ENCODE peak calls at places on chromosomes 5 and 9, in four cellular contexts. M, T, D and V are unnamed samples.

GRCh38 chr9:109440797-109441287 is 57.3 kb downstream of the PTPN3 start:
- DNase-seq in M (peak), T (peak), D (peak), V (peak)

GRCh38 chr9:69427286-69427685 is 102.3 kb downstream of the ENTREP1 start:
- DNase-seq in M (no peak), T (peak), D (no peak), V (no peak)

GRCh38 chr9:137305788-137306545 is 3.9 kb upstream of the NRARP start:
- DNase-seq in M (no peak), T (no peak), D (no peak), V (peak)

GRCh38 chr5:88942967-88943291 is 59.9 kb upstream of the MEF2C start:
- DNase-seq in M (no peak), T (no peak), D (no peak), V (no peak)

GRCh38 chr5:83552275-83552674 is 80.7 kb downstream of the VCAN start:
- DNase-seq in M (no peak), T (peak), D (no peak), V (no peak)

GRCh38 chr9:122580360-122580759 is 2.8 kb downstream of the OR1L8 start:
- DNase-seq in M (no peak), T (peak), D (no peak), V (no peak)

GRCh38 chr5:103249068-103249467 is 9.5 kb upstream of the MACIR start:
- DNase-seq in M (no peak), T (no peak), D (no peak), V (no peak)

GRCh38 chr9:105856020-105856419 is 161.7 kb downstream of the TMEM38B start:
- DNase-seq in M (no peak), T (no peak), D (no peak), V (no peak)

GRCh38 chr9:15135167-15135792 is 171.7 kb downstream of the TTC39B start:
- DNase-seq in M (peak), T (peak), D (peak), V (peak)

GRCh38 chr9:93955356-93956182 is 414 bp upstream of the BARX1 start:
- DNase-seq in M (peak), T (no peak), D (peak), V (peak)

GRCh38 chr9:99054581-99054980 is 50.3 kb upstream of the TGFBR1 start:
- DNase-seq in M (no peak), T (no peak), D (no peak), V (no peak)

GRCh38 chr9:80218336-80218735 is 646.6 kb downstream of the TLE4 start:
- DNase-seq in M (no peak), T (no peak), D (no peak), V (peak)

GRCh38 chr9:69204869-69205268 is 30.8 kb downstream of the TJP2 start:
- DNase-seq in M (peak), T (peak), D (no peak), V (no peak)

GRCh38 chr9:128689820-128690683 is 1.0 kb downstream of the SET start:
- DNase-seq in M (peak), T (peak), D (no peak), V (peak)

GRCh38 chr9:13110766-13111400 is 168.6 kb downstream of the MPDZ start:
- DNase-seq in M (no peak), T (no peak), D (no peak), V (no peak)

GRCh38 chr9:85716031-85716877 is 25.5 kb downstream of the AGTPBP1 start:
- DNase-seq in M (peak), T (no peak), D (no peak), V (no peak)

GRCh38 chr5:125478599-125478998 is 732.2 kb upstream of the ZNF608 start:
- DNase-seq in M (no peak), T (no peak), D (no peak), V (no peak)

GRCh38 chr5:95842955-95843544 is 20.5 kb upstream of the GLRX start:
- DNase-seq in M (peak), T (peak), D (no peak), V (peak)

GRCh38 chr9:79801459-79801858 is 229.7 kb downstream of the TLE4 start:
- DNase-seq in M (no peak), T (no peak), D (no peak), V (no peak)

GRCh38 chr5:132510076-132510475 is 19.5 kb upstream of the IRF1 start:
- DNase-seq in M (no peak), T (peak), D (no peak), V (no peak)

GRCh38 chr9:15403155-15403554 is 19.5 kb upstream of the SNAPC3 start:
- DNase-seq in M (peak), T (no peak), D (no peak), V (peak)

GRCh38 chr9:129554649-129555048 is 66.3 kb downstream of the C9orf50 start:
- DNase-seq in M (no peak), T (no peak), D (no peak), V (no peak)

GRCh38 chr9:122393284-122393983 is 22.6 kb downstream of the PTGS1 start:
- DNase-seq in M (no peak), T (no peak), D (no peak), V (no peak)

GRCh38 chr5:76521240-76521758 is 101.9 kb downstream of the F2RL2 start:
- DNase-seq in M (no peak), T (peak), D (no peak), V (no peak)

GRCh38 chr5:42547146-42547545 is 123.9 kb downstream of the GHR start:
- DNase-seq in M (no peak), T (peak), D (no peak), V (no peak)

GRCh38 chr9:134434896-134435506 is 108.7 kb downstream of the RXRA start:
- DNase-seq in M (no peak), T (peak), D (no peak), V (no peak)

GRCh38 chr9:38018964-38019602 is 49.9 kb downstream of the SHB start:
- DNase-seq in M (no peak), T (peak), D (no peak), V (no peak)

GRCh38 chr9:2255128-2255527 is 240.0 kb downstream of the SMARCA2 start:
- DNase-seq in M (peak), T (no peak), D (no peak), V (no peak)

GRCh38 chr9:125810161-125810560 is 63.0 kb downstream of the PBX3 start:
- DNase-seq in M (no peak), T (no peak), D (no peak), V (no peak)

GRCh38 chr5:123585871-123586270 is 73.9 kb downstream of the CSNK1G3 start:
- DNase-seq in M (no peak), T (no peak), D (no peak), V (no peak)

GRCh38 chr5:115343855-115344254 is 47.4 kb upstream of the CCDC112 start:
- DNase-seq in M (no peak), T (peak), D (no peak), V (no peak)

GRCh38 chr9:78778843-78779486 is 482.0 kb downstream of the PSAT1 start:
- DNase-seq in M (peak), T (no peak), D (no peak), V (no peak)

GRCh38 chr5:147547730-147548129 is 37.9 kb upstream of the DPYSL3 start:
- DNase-seq in M (no peak), T (peak), D (no peak), V (no peak)

GRCh38 chr9:123131258-123131657 is 97.8 kb downstream of the GPR21 start:
- DNase-seq in M (peak), T (peak), D (no peak), V (no peak)

GRCh38 chr9:21789541-21790037 is 12.8 kb upstream of the MTAP start:
- DNase-seq in M (peak), T (peak), D (no peak), V (peak)

GRCh38 chr5:172377856-172378255 is 76.5 kb downstream of the SH3PXD2B start:
- DNase-seq in M (no peak), T (no peak), D (no peak), V (no peak)

DNA sequence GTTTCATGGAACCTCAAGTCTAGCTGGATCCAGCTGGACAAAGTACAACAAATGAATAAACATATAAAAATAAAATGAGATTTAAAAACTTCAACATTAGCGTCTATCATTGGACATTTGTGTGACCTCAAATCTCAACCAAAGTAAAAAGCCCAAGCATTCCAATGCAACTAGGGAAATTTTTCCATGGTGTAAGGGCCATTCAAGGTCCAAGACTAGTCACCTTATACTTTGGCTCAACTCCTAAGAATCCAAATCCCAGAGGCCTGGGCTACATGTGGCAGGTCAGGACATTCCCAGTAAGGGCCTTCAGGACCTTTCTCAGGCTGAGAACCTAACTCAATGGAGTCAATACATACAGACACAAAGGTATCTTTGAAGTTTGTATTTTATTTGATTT is 137.4 kb upstream of the DMAC1 start:
- DNase-seq in M (no peak), T (no peak), D (no peak), V (no peak)
- H4K5ac ChIP-seq in M (no peak), T (no peak), D (no peak), V (no peak)

DNA sequence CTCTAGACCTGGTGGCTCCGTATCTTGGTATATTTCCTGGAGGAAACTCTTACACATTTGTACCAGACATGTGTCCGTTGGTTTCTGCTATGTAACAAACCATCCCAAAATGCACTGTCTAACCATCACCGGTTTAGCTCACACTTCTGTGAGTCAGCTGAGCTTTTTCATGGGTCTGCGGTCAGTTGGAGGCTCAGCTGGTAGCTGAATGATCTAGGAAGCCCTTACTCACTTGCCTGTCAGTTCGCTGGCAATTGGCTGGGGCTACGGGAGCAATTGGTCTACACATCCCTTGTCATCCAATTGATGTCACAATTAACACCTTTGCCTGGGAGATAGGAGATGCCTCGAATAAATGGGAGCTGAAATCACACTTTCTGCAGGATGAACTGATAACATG is 11.6 kb upstream of the WHRN start:
- DNase-seq in M (peak), T (peak), D (no peak), V (no peak)
- H3K23ac ChIP-seq in M (no peak), T (no peak), D (no peak), V (no peak)

GRCh38 chr9:103319979-103320378 is 324.8 kb downstream of the CYLC2 start:
- DNase-seq in M (peak), T (no peak), D (no peak), V (no peak)
- H4K5ac ChIP-seq in M (no peak), T (no peak), D (no peak), V (no peak)

GRCh38 chr5:114065942-114066341 is 295.9 kb upstream of the KCNN2 start:
- DNase-seq in M (no peak), T (no peak), D (no peak), V (no peak)
- H3K23ac ChIP-seq in M (no peak), T (no peak), D (no peak), V (no peak)

GRCh38 chr5:27571681-27572080 is 533.3 kb upstream of the CDH9 start:
- DNase-seq in M (no peak), T (no peak), D (no peak), V (no peak)

GRCh38 chr5:27568811-27569210 is 530.4 kb upstream of the CDH9 start:
- DNase-seq in M (no peak), T (no peak), D (no peak), V (no peak)
- H4K5ac ChIP-seq in M (no peak), T (no peak), D (no peak), V (no peak)

GRCh38 chr5:57492632-57493031 is 10.0 kb upstream of the ACTBL2 start:
- DNase-seq in M (no peak), T (no peak), D (no peak), V (no peak)
- H3K23ac ChIP-seq in M (no peak), T (no peak), D (no peak), V (no peak)

GRCh38 chr5:77697692-77698091 is 59.2 kb upstream of the OTP start:
- DNase-seq in M (no peak), T (no peak), D (no peak), V (no peak)

GRCh38 chr5:77696120-77696519 is 57.6 kb upstream of the OTP start:
- DNase-seq in M (no peak), T (no peak), D (no peak), V (no peak)

GRCh38 chr5:77693913-77694312 is 55.4 kb upstream of the OTP start:
- DNase-seq in M (no peak), T (no peak), D (no peak), V (no peak)

GRCh38 chr5:77698920-77699319 is 60.4 kb upstream of the OTP start:
- DNase-seq in M (no peak), T (no peak), D (no peak), V (no peak)
- H4K5ac ChIP-seq in M (no peak), T (no peak), D (no peak), V (no peak)

GRCh38 chr9:135885100-135885853 is 22.1 kb downstream of the CAMSAP1 start:
- DNase-seq in M (no peak), T (peak), D (no peak), V (no peak)
- H3K23ac ChIP-seq in M (no peak), T (peak), D (no peak), V (no peak)